ENCODE peak calls at places on chromosomes 11 and 22, in five cellular contexts. P, V, K, W and T are unnamed samples.

GRCh38 chr11:65915821-65916251 is 3.0 kb downstream of the C11orf68 start:
- DNase-seq in P (peak; percentile 96), V (no peak), W (peak; percentile 92), K (peak; percentile 40), T (no peak)

GRCh38 chr22:46286941-46287872 is 9.5 kb upstream of the GTSE1 start:
- DNase-seq in V (no peak), P (no peak), W (no peak), K (no peak), T (no peak)

GRCh38 chr11:34654491-34655334 is 33.8 kb downstream of the EHF start:
- DNase-seq in W (no peak), P (peak; percentile 75), K (peak; percentile 23), V (no peak), T (no peak)

GRCh38 chr11:29318134-29318845 is 698.5 kb downstream of the KCNA4 start:
- DNase-seq in W (no peak), K (no peak), V (no peak), P (no peak), T (no peak)

GRCh38 chr11:19344661-19345518 is 104.1 kb upstream of the E2F8 start:
- DNase-seq in P (peak; percentile 65), W (peak; percentile 86), K (peak; percentile 86), V (no peak), T (peak; percentile 74)

GRCh38 chr11:91163619-91164451 is 941.0 kb upstream of the CHORDC1 start:
- DNase-seq in V (no peak), K (no peak), W (no peak), P (peak; percentile 9), T (no peak)

GRCh38 chr22:30262112-30262511 is 4.5 kb downstream of the OSM start:
- DNase-seq in K (no peak), P (no peak), V (no peak), W (no peak), T (no peak)

GRCh38 chr11:87223816-87224215 is 186.1 kb downstream of the TMEM135 start:
- DNase-seq in W (no peak), K (no peak), P (peak; percentile 36), V (no peak), T (no peak)

GRCh38 chr22:47153854-47154542 is 391.5 kb downstream of the TBC1D22A start:
- DNase-seq in K (no peak), P (no peak), W (no peak), V (no peak), T (no peak)

GRCh38 chr22:36144886-36145541 is 15.5 kb downstream of the APOL3 start:
- DNase-seq in P (peak; percentile 88), K (peak; percentile 60), W (peak; percentile 85), V (no peak), T (peak; percentile 10)

GRCh38 chr11:19974886-19975285 is 185.4 kb downstream of the DBX1 start:
- DNase-seq in W (no peak), V (no peak), K (no peak), P (no peak), T (peak; percentile 23)

GRCh38 chr11:92681606-92682005 is 287.8 kb upstream of the MTNR1B start:
- DNase-seq in V (no peak), W (no peak), P (no peak), K (no peak), T (no peak)

GRCh38 chr11:47400813-47401279 is 7.5 kb upstream of the SLC39A13 start:
- DNase-seq in K (no peak), W (peak; percentile 38), V (no peak), P (no peak), T (peak; percentile 84)